ENCODE peak calls at places on chromosomes 12 and 14, in seven cellular contexts. H is DND-41, U is colonic mucosa, I is left ventricle myocardium inferior, A is cardiac muscle cell, T is ascending aorta, Z is IMR-90. G is an unnamed sample.
A peak's percentile ranks its signal among the peaks of the same experiment; 100 is the strongest.

GRCh38 chr12:124551268-124552144 is 15.9 kb downstream of the NCOR2 start:
- DNase-seq in H (no peak), U (peak; percentile 55), I (peak; percentile 68), A (no peak), T (peak; percentile 36), Z (peak; percentile 33), G (no peak)

GRCh38 chr12:109988903-109989302 is 7.3 kb downstream of the GIT2 start:
- DNase-seq in H (no peak), U (no peak), I (no peak), A (no peak), T (no peak), Z (no peak), G (no peak)

GRCh38 chr14:96797943-96798349 is 764 bp downstream of the VRK1 start:
- DNase-seq in H (no peak), U (peak; percentile 23), I (no peak), A (no peak), T (no peak), Z (no peak), G (no peak)

GRCh38 chr12:42791399-42791798 is 201.9 kb upstream of the PRICKLE1 start:
- DNase-seq in H (no peak), U (no peak), I (no peak), A (no peak), T (no peak), Z (no peak), G (no peak)

GRCh38 chr14:63454863-63455622 is 88.1 kb downstream of the PPP2R5E start:
- DNase-seq in H (peak; percentile 20), U (no peak), I (no peak), A (peak; percentile 63), T (no peak), Z (peak; percentile 54), G (no peak)

GRCh38 chr14:60331201-60332045 is 82.4 kb downstream of the PPM1A start:
- DNase-seq in H (peak; percentile 75), U (peak; percentile 81), I (peak; percentile 35), A (peak; percentile 63), T (no peak), Z (peak; percentile 37), G (peak; percentile 81)

GRCh38 chr14:104019806-104020205 is 65.7 kb upstream of the ASPG start:
- DNase-seq in H (no peak), U (no peak), I (no peak), A (no peak), T (no peak), Z (no peak), G (no peak)

GRCh38 chr14:91402278-91403068 is 15.1 kb downstream of the CCDC88C start:
- DNase-seq in H (no peak), U (peak; percentile 84), I (no peak), A (peak; percentile 69), T (no peak), Z (no peak), G (no peak)

GRCh38 chr14:84592770-84593169 is 937.2 kb upstream of the FLRT2 start:
- DNase-seq in H (no peak), U (no peak), I (no peak), A (no peak), T (no peak), Z (no peak), G (no peak)

GRCh38 chr14:89340200-89340667 is 76.8 kb downstream of the FOXN3 start:
- DNase-seq in H (no peak), U (no peak), I (no peak), A (peak; percentile 71), T (no peak), Z (peak; percentile 75), G (no peak)

GRCh38 chr14:103056322-103057027 is 874 bp downstream of the CDC42BPB start:
- DNase-seq in H (no peak), U (peak; percentile 79), I (peak; percentile 84), A (peak; percentile 85), T (no peak), Z (peak; percentile 55), G (peak; percentile 72)

GRCh38 chr14:92362781-92363235 is 39.8 kb downstream of the SLC24A4 start:
- DNase-seq in H (no peak), U (peak; percentile 28), I (no peak), A (peak; percentile 44), T (peak; percentile 41), Z (peak; percentile 13), G (no peak)

GRCh38 chr12:104939089-104939488 is 19.0 kb downstream of the SLC41A2 start:
- DNase-seq in H (no peak), U (no peak), I (no peak), A (no peak), T (no peak), Z (no peak), G (no peak)

GRCh38 chr12:93868771-93869170 is 191.6 kb downstream of the CRADD start:
- DNase-seq in H (no peak), U (no peak), I (no peak), A (peak; percentile 92), T (no peak), Z (peak; percentile 52), G (no peak)

GRCh38 chr14:66233571-66233970 is 252.6 kb upstream of the CCDC196 start:
- DNase-seq in H (no peak), U (no peak), I (no peak), A (no peak), T (no peak), Z (no peak), G (no peak)

GRCh38 chr12:70645494-70646317 is 8.5 kb upstream of the PTPRB start:
- DNase-seq in H (no peak), U (peak; percentile 50), I (peak; percentile 40), A (peak; percentile 94), T (no peak), Z (peak; percentile 85), G (peak; percentile 23)

DNA sequence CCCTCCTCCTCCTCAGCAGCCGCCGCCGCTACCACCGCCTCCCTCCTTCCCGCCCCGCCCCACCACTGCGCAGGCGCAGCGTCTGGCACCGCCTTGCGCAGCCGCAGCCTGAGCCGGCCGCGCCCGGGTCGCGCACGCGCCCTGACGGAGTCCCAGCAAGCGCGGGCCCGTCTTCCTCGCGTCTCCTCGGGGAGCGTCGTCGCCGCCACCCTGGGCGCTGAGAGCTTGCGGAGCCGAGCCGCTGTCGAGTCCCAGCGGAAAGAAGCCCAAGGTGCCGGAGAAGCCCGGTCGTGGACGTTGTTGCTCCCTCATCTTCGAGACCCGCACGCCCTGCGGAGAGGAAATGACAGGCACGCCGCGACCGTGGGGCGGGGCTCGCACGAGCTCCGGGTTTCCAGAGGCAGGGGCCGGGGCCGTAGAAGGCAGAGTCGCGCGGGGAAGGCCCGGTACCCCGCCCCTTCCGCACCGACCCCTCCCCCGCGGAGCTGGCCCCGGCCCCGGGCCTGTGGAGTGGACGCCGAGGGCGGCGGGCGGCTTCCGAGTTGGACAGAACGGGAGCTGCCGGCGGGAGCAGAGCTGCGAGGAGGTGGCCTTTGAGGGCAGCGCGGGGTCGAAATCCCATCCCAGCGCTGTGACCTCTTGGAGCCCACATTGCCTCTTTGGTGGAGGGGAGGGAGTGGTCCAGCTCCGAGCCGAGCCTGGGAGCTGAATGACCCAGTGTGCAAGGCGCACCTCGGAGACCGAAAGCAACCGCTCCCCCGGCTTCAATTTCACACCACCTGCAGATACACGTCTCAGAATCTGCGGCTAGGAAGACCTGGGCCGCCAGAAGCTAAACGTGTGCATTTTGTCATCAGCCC is 469 bp upstream of the RAB35 start:
- DNase-seq in H (peak; percentile 98), U (peak; percentile 96), I (peak; percentile 95), A (peak; percentile 96), T (peak; percentile 72), Z (peak; percentile 90), G (peak; percentile 97)
- TF ChIP-seq CTCF in H (peak; percentile 1), U (no peak), I (no peak), A (no peak), T (no peak), Z (no peak), G (no peak)

DNA sequence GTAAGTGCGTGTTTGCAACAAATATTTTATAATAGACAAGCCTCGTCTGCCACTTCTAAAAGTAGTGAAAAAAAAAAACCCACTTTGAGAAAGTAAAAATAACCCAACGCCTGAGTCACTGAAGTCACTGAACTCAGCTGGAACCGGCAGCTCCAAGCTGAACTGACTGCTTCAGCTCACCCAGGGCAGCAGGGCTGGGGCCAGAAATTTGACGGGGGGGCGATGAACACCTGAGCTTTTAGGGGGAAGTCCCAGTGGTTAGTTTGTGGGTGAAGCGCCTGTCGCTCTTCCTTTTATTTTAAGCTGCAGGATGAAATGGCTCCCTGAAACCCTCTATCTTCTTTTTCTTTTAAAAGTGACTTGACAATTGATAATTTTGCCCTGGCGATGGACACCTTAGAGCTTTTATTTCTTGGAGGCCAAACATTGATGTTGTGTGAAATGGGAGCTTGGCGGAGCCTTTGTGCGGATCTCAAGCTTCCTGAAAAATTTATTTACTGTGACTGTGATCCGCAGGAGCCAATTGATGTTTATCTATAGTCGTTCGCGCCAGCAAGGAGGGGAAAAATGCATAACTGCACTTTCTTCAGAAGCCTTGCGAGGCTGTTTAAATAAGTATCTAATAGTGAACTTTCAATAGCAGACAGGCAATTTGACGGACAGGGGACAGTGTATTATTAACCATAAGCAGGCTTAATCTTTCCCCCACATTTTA is 173.2 kb upstream of the MYL2 start:
- DNase-seq in H (peak; percentile 27), U (no peak), I (no peak), A (no peak), T (no peak), Z (no peak), G (no peak)
- H3K27me3 ChIP-seq in H (peaks cover 13% of the 10 kb centered on the region), U (no peaks in the 10 kb centered on the region), I (peaks cover 52% of the 10 kb centered on the region), A (no peaks in the 10 kb centered on the region), T (no peaks in the 10 kb centered on the region), Z (peaks cover 6% of the 10 kb centered on the region), G (no peaks in the 10 kb centered on the region)

DNA sequence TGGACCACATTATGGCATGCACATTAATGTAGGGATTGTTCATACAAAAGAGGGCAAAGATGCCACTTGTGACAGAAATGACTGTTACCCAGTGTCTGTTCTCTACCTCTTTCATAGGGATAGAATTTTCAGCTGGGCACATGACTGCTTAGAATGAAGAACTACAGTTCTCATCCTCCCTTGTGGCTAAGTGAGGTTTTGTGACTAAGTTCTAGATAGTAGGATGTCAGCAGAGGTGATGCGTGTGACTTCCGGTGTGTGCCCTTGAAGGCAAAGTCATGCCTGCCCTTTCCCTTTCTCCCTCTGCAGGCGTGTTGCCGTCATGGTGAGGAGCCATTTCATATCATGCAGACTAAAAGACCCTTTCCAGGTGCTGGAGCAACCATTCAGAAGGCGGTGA is 99.3 kb downstream of the CACNA1C start:
- DNase-seq in H (no peak), U (no peak), I (no peak), A (no peak), T (no peak), Z (no peak), G (no peak)
- TF ChIP-seq CTCF in H (no peak), U (no peak), I (no peak), A (no peak), T (no peak), Z (no peak), G (no peak)

DNA sequence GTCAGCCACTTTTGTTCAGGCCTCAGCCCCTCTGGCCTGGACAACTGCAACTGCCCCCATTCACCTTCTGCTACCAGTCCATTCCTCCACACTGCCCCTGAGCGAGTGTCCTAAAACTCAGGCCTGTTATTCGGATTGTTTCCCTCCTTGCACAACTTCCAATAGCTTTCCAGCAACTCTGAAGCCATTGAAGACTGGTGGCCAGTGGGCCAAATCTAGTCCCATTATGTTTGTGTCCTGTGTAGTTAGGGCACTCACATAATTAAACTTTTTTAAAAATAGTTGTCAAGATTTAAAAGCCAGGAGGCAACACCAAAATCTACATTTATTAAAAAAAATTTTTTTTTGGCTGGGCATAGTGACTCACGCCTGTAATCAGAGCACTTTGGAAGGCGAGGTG is 17.8 kb upstream of the FIGNL2 start:
- DNase-seq in H (no peak), U (no peak), I (no peak), A (no peak), T (no peak), Z (no peak), G (no peak)
- H3K27me3 ChIP-seq in H (no peaks in the 10 kb centered on the region), U (peaks cover 35% of the 10 kb centered on the region), I (peaks cover 82% of the 10 kb centered on the region), A (peaks cover 21% of the 10 kb centered on the region), T (peaks cover 7% of the 10 kb centered on the region), Z (peaks cover 61% of the 10 kb centered on the region), G (no peaks in the 10 kb centered on the region)

GRCh38 chr12:58233886-58234285 is 292.5 kb downstream of the ATP23 start:
- DNase-seq in H (no peak), U (no peak), I (no peak), A (no peak), T (no peak), Z (no peak), G (no peak)
- TF ChIP-seq CTCF in H (no peak), U (no peak), I (no peak), A (no peak), T (no peak), Z (no peak), G (no peak)